ENCODE peak calls at places on chromosomes 16 and 17, in six cellular contexts. Y is GM23338; H is CD8-positive, alpha-beta memory T cell; K is GM06990; S is H9; I is transverse colon. R is an unnamed sample. For H3K27me3, the result is how much of the 10 kb centered on the place peaks cover.

GRCh38 chr16:47143329-47143676 is 442 bp downstream of the NETO2 start:
- DNase-seq in Y (peak), H (peak), K (peak), S (peak), I (peak), R (peak)

GRCh38 chr16:65494080-65494479 is 372.2 kb upstream of the CDH11 start:
- DNase-seq in Y (no peak), H (no peak), K (no peak), S (no peak), I (no peak), R (no peak)

GRCh38 chr17:76811028-76811427 is 57.2 kb upstream of the MGAT5B start:
- DNase-seq in Y (no peak), H (no peak), K (no peak), S (no peak), I (no peak), R (no peak)

GRCh38 chr17:78127240-78127887 is 1.2 kb downstream of the TMC6 start:
- DNase-seq in Y (no peak), H (peak), K (peak), S (peak), I (peak), R (peak)

GRCh38 chr16:4743217-4743897 is 9.0 kb downstream of the DNAAF8 start:
- DNase-seq in Y (peak), H (no peak), K (no peak), S (no peak), I (peak), R (no peak)

GRCh38 chr17:15655162-15655561 is 28.9 kb downstream of the TRIM16 start:
- DNase-seq in Y (no peak), H (no peak), K (no peak), S (no peak), I (no peak), R (no peak)

GRCh38 chr16:79013004-79013403 is 587.5 kb downstream of the MAF start:
- DNase-seq in Y (no peak), H (no peak), K (peak), S (no peak), I (no peak), R (no peak)

GRCh38 chr16:72833969-72834368 is 214.0 kb downstream of the ZFHX3 start:
- DNase-seq in Y (no peak), H (no peak), K (no peak), S (no peak), I (no peak), R (no peak)

GRCh38 chr17:82690786-82691489 is 7.6 kb downstream of the RAB40B start:
- DNase-seq in Y (no peak), H (no peak), K (no peak), S (no peak), I (no peak), R (no peak)

GRCh38 chr16:89890200-89890599 is 16.8 kb downstream of the TCF25 start:
- DNase-seq in Y (no peak), H (no peak), K (no peak), S (no peak), I (no peak), R (no peak)

GRCh38 chr17:67672592-67672991 is 45.1 kb upstream of the NOL11 start:
- DNase-seq in Y (no peak), H (no peak), K (no peak), S (no peak), I (peak), R (no peak)

GRCh38 chr17:7224661-7225111 is 4.9 kb downstream of the ACADVL start:
- DNase-seq in Y (no peak), H (no peak), K (no peak), S (no peak), I (no peak), R (no peak)

GRCh38 chr17:58060596-58061191 is 22.5 kb upstream of the DYNLL2 start:
- DNase-seq in Y (no peak), H (no peak), K (no peak), S (no peak), I (peak), R (no peak)

GRCh38 chr17:64216385-64217248 is 46.4 kb downstream of the TEX2 start:
- DNase-seq in Y (peak), H (no peak), K (no peak), S (peak), I (peak), R (no peak)

GRCh38 chr16:82108101-82108500 is 61.9 kb downstream of the MPHOSPH6 start:
- DNase-seq in Y (no peak), H (no peak), K (no peak), S (no peak), I (no peak), R (no peak)

GRCh38 chr16:56910654-56911539 is 21.0 kb upstream of the HERPUD1 start:
- DNase-seq in Y (no peak), H (no peak), K (no peak), S (no peak), I (peak), R (no peak)

GRCh38 chr17:58436805-58437239 is 19.5 kb upstream of the RNF43 start:
- DNase-seq in Y (no peak), H (no peak), K (no peak), S (no peak), I (no peak), R (no peak)

GRCh38 chr17:40458851-40459482 is 15.7 kb downstream of the IGFBP4 start:
- DNase-seq in Y (no peak), H (no peak), K (no peak), S (no peak), I (no peak), R (no peak)

GRCh38 chr17:57704448-57704847 is 40.7 kb downstream of the CCDC182 start:
- DNase-seq in Y (no peak), H (no peak), K (no peak), S (no peak), I (no peak), R (no peak)

GRCh38 chr17:44901323-44901965 is 2.2 kb upstream of the EFTUD2 start:
- DNase-seq in Y (no peak), H (no peak), K (no peak), S (no peak), I (no peak), R (no peak)

GRCh38 chr16:53131050-53131362 is 76.2 kb downstream of the CHD9 start:
- DNase-seq in Y (no peak), H (no peak), K (no peak), S (no peak), I (no peak), R (no peak)

GRCh38 chr17:38864636-38865398 is 5.0 kb upstream of the LASP1 start:
- DNase-seq in Y (peak), H (no peak), K (no peak), S (peak), I (no peak), R (no peak)

GRCh38 chr16:14341324-14342225 is 270.5 kb downstream of the MRTFB start:
- DNase-seq in Y (no peak), H (no peak), K (no peak), S (no peak), I (no peak), R (no peak)

GRCh38 chr16:67017451-67017750 is 11.5 kb upstream of the CBFB start:
- DNase-seq in Y (no peak), H (no peak), K (no peak), S (no peak), I (no peak), R (no peak)

GRCh38 chr17:76852843-76853242 is 15.4 kb upstream of the MGAT5B start:
- DNase-seq in Y (no peak), H (no peak), K (no peak), S (no peak), I (no peak), R (no peak)

GRCh38 chr17:19239544-19239943 is 2.4 kb downstream of the EPN2 start:
- DNase-seq in Y (no peak), H (no peak), K (no peak), S (no peak), I (no peak), R (no peak)

GRCh38 chr17:6392609-6393367 is 42.1 kb downstream of the AIPL1 start:
- DNase-seq in Y (peak), H (no peak), K (no peak), S (no peak), I (no peak), R (no peak)

GRCh38 chr17:76027159-76027839 is at the start of gene EVPL:
- DNase-seq in Y (peak), H (no peak), K (no peak), S (peak), I (peak), R (no peak)

GRCh38 chr17:13597723-13598347 is 3.9 kb downstream of the HS3ST3A1 start:
- DNase-seq in Y (peak), H (peak), K (no peak), S (no peak), I (peak), R (peak)

GRCh38 chr17:27265333-27265732 is 28.6 kb upstream of the WSB1 start:
- DNase-seq in Y (no peak), H (no peak), K (no peak), S (no peak), I (no peak), R (no peak)

GRCh38 chr17:49390548-49391324 is 23.9 kb downstream of the PHB1 start:
- DNase-seq in Y (no peak), H (no peak), K (peak), S (no peak), I (peak), R (peak)

GRCh38 chr16:28538733-28539596 is at the start of gene NUPR1:
- DNase-seq in Y (no peak), H (no peak), K (no peak), S (no peak), I (peak), R (no peak)

GRCh38 chr16:28537964-28538732 is 626 bp downstream of the NUPR1 start:
- DNase-seq in Y (no peak), H (no peak), K (no peak), S (no peak), I (peak), R (no peak)

GRCh38 chr16:28546626-28547025 is 7.1 kb upstream of the SGF29 start:
- DNase-seq in Y (no peak), H (no peak), K (no peak), S (no peak), I (no peak), R (no peak)

GRCh38 chr16:28544998-28545397 is 6.2 kb upstream of the NUPR1 start:
- DNase-seq in Y (no peak), H (no peak), K (no peak), S (no peak), I (no peak), R (no peak)

GRCh38 chr16:28543072-28543471 is 4.3 kb upstream of the NUPR1 start:
- DNase-seq in Y (no peak), H (no peak), K (no peak), S (no peak), I (peak), R (no peak)
- H3K27me3 ChIP-seq in Y (under half), H (under half), K (under half), S (under half), I (under half), R (under half)

DNA sequence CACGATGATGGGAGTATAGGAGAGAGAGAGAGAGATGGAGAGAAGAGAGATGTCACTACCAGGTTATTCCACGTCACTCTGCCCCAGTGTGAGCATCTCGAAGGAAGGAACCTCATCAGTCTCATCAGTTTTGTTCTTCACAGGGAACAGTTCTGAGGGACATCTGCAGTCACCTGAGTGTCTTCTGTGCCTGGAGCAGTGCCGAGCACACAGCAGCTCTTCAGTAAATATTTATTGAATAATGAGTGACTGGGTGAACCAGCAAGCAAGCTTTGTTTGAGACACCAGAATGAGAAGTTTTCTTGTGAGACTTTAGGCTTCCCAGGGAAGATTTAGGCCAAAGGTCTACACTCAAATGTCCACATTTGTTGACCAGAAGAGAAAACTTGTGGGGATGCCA is 142.4 kb upstream of the IRX3 start:
- DNase-seq in Y (no peak), H (no peak), K (no peak), S (no peak), I (no peak), R (no peak)
- H3K27me3 ChIP-seq in Y (under half), H (under half), K (under half), S (under half), I (under half), R (under half)

DNA sequence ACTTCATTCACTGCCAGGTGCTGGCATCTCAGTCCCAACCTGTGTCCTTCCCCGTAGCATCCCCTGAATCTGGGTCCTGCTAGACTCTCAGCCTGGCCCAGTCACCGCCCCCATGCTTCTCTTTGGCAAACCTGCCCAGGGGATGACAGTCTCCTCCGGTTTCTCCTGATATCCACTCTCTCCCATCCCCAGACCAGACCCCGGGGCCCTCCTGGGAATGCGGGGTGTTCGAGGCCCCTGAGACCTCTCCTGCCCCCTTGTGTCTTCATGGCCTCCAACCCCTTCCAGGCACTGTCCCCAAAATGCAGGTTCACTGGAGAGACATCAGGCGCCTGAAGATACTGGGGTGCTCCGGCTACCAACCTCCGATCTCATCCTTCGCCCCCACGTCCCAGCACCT is 544 bp downstream of the STX1B start:
- DNase-seq in Y (peak), H (no peak), K (no peak), S (no peak), I (no peak), R (no peak)
- H3K27me3 ChIP-seq in Y (under half), H (under half), K (under half), S (under half), I (half or more), R (under half)

GRCh38 chr16:86515780-86516617 is 5.7 kb downstream of the FOXF1 start:
- DNase-seq in Y (no peak), H (no peak), K (no peak), S (peak), I (no peak), R (no peak)
- H3K27me3 ChIP-seq in Y (half or more), H (under half), K (under half), S (half or more), I (half or more), R (under half)

GRCh38 chr17:2851615-2852014 is 55.4 kb downstream of the RAP1GAP2 start:
- DNase-seq in Y (no peak), H (no peak), K (no peak), S (no peak), I (no peak), R (no peak)

GRCh38 chr17:2849327-2849670 is 53.1 kb downstream of the RAP1GAP2 start:
- DNase-seq in Y (peak), H (no peak), K (no peak), S (peak), I (no peak), R (no peak)

GRCh38 chr17:2852211-2852610 is 56.0 kb downstream of the RAP1GAP2 start:
- DNase-seq in Y (no peak), H (no peak), K (no peak), S (no peak), I (peak), R (no peak)

GRCh38 chr17:2852729-2853110 is 56.5 kb downstream of the RAP1GAP2 start:
- DNase-seq in Y (peak), H (no peak), K (no peak), S (no peak), I (no peak), R (no peak)

GRCh38 chr17:2850991-2851390 is 54.8 kb downstream of the RAP1GAP2 start:
- DNase-seq in Y (no peak), H (no peak), K (no peak), S (no peak), I (no peak), R (no peak)
- H3K27me3 ChIP-seq in Y (under half), H (under half), K (under half), S (under half), I (under half), R (under half)

GRCh38 chr16:84245933-84246678 is 6.3 kb upstream of the KCNG4 start:
- DNase-seq in Y (no peak), H (no peak), K (no peak), S (no peak), I (no peak), R (no peak)

GRCh38 chr16:84243732-84244131 is 3.9 kb upstream of the KCNG4 start:
- DNase-seq in Y (no peak), H (no peak), K (no peak), S (no peak), I (no peak), R (no peak)

GRCh38 chr16:84247341-84247740 is 7.5 kb upstream of the KCNG4 start:
- DNase-seq in Y (no peak), H (no peak), K (no peak), S (no peak), I (no peak), R (no peak)

GRCh38 chr16:84246679-84247077 is 6.9 kb upstream of the KCNG4 start:
- DNase-seq in Y (no peak), H (no peak), K (no peak), S (no peak), I (no peak), R (no peak)

DNA sequence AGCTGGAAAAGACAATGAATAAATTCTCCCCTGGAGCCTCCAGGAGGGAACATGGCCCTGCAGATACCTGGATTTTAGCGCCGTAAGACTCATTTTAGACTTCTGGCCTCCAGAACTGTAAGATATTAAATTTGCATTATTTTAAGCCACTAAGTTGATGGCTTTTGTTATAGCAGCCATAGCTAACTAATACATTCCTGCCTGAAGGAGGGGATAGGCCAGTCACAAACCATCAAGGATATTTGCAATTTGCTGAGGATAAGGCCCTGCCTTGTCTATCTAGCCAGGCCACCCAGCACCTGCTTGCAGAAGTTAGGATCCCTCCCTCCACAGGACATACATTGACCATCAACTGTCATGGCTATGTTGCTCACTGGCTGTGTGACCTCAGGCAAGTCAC is 4.9 kb upstream of the KCNG4 start:
- DNase-seq in Y (no peak), H (no peak), K (no peak), S (no peak), I (no peak), R (no peak)
- H3K27me3 ChIP-seq in Y (under half), H (under half), K (under half), S (under half), I (under half), R (under half)

GRCh38 chr17:46818929-46819859 is 702 bp upstream of the WNT3 start:
- DNase-seq in Y (peak), H (no peak), K (no peak), S (peak), I (no peak), R (no peak)
- H3K27me3 ChIP-seq in Y (half or more), H (half or more), K (under half), S (under half), I (half or more), R (under half)